ENCODE peak calls at places on chromosomes 1 and 21, in ten cellular contexts. One of them, this sample, is unnamed. For H3K4me1 and H3K36me3, the result is how much of the 10 kb centered on the place peaks cover.

GRCh38 chr21:45371092-45371491 is 33.9 kb upstream of the COL18A1 start:
- DNase-seq in psoas muscle: no peak
- DNase-seq in left lung: no peak
- DNase-seq in left ventricle myocardium inferior: no peak
- DNase-seq in endothelial cell of umbilical vein: no peak
- DNase-seq in endodermal cell: no peak
- DNase-seq in K562: no peak
- DNase-seq in ovary: peak
- DNase-seq in neural progenitor cell: no peak
- DNase-seq in heart right ventricle: no peak
- DNase-seq in this sample: no peak

GRCh38 chr1:217048104-217048707 is 325.0 kb upstream of the ESRRG start:
- DNase-seq in endothelial cell of umbilical vein: no peak
- DNase-seq in psoas muscle: no peak
- DNase-seq in ovary: no peak
- DNase-seq in endodermal cell: peak
- DNase-seq in K562: no peak
- DNase-seq in left lung: no peak
- DNase-seq in heart right ventricle: no peak
- DNase-seq in left ventricle myocardium inferior: no peak
- DNase-seq in neural progenitor cell: peak
- DNase-seq in this sample: no peak

GRCh38 chr1:23478896-23479790 is 4.8 kb downstream of the ASAP3 start:
- DNase-seq in heart right ventricle: peak
- DNase-seq in left ventricle myocardium inferior: peak
- DNase-seq in K562: peak
- DNase-seq in left lung: peak
- DNase-seq in neural progenitor cell: no peak
- DNase-seq in endothelial cell of umbilical vein: peak
- DNase-seq in ovary: peak
- DNase-seq in endodermal cell: no peak
- DNase-seq in psoas muscle: peak
- DNase-seq in this sample: no peak

GRCh38 chr1:112807117-112807516 is 92.0 kb upstream of the PPM1J start:
- DNase-seq in neural progenitor cell: peak
- DNase-seq in left ventricle myocardium inferior: no peak
- DNase-seq in endodermal cell: no peak
- DNase-seq in K562: no peak
- DNase-seq in endothelial cell of umbilical vein: no peak
- DNase-seq in left lung: no peak
- DNase-seq in heart right ventricle: no peak
- DNase-seq in psoas muscle: no peak
- DNase-seq in ovary: no peak
- DNase-seq in this sample: no peak

GRCh38 chr1:111270781-111271463 is 19.7 kb upstream of the CHIA start:
- DNase-seq in neural progenitor cell: no peak
- DNase-seq in left lung: no peak
- DNase-seq in ovary: no peak
- DNase-seq in endothelial cell of umbilical vein: no peak
- DNase-seq in K562: no peak
- DNase-seq in endodermal cell: no peak
- DNase-seq in heart right ventricle: no peak
- DNase-seq in psoas muscle: peak
- DNase-seq in left ventricle myocardium inferior: no peak
- DNase-seq in this sample: no peak

GRCh38 chr1:172180886-172181285 is 239.6 kb upstream of the C1orf105 start:
- DNase-seq in left lung: peak
- DNase-seq in endothelial cell of umbilical vein: peak
- DNase-seq in neural progenitor cell: no peak
- DNase-seq in endodermal cell: no peak
- DNase-seq in left ventricle myocardium inferior: peak
- DNase-seq in heart right ventricle: peak
- DNase-seq in K562: no peak
- DNase-seq in ovary: peak
- DNase-seq in psoas muscle: peak
- DNase-seq in this sample: peak

GRCh38 chr21:32330784-32331311 is 32.2 kb downstream of the MRAP start:
- DNase-seq in psoas muscle: no peak
- DNase-seq in left ventricle myocardium inferior: no peak
- DNase-seq in neural progenitor cell: peak
- DNase-seq in endodermal cell: peak
- DNase-seq in heart right ventricle: no peak
- DNase-seq in ovary: no peak
- DNase-seq in K562: no peak
- DNase-seq in left lung: no peak
- DNase-seq in endothelial cell of umbilical vein: no peak
- DNase-seq in this sample: no peak

GRCh38 chr1:3614755-3615742 is 3.7 kb upstream of the MEGF6 start:
- DNase-seq in left lung: no peak
- DNase-seq in psoas muscle: no peak
- DNase-seq in endothelial cell of umbilical vein: peak
- DNase-seq in heart right ventricle: no peak
- DNase-seq in neural progenitor cell: peak
- DNase-seq in left ventricle myocardium inferior: no peak
- DNase-seq in K562: peak
- DNase-seq in endodermal cell: peak
- DNase-seq in ovary: no peak
- DNase-seq in this sample: no peak

GRCh38 chr1:202586018-202586821 is 124.0 kb downstream of the SYT2 start:
- DNase-seq in endothelial cell of umbilical vein: peak
- DNase-seq in psoas muscle: peak
- DNase-seq in heart right ventricle: no peak
- DNase-seq in ovary: no peak
- DNase-seq in endodermal cell: no peak
- DNase-seq in K562: no peak
- DNase-seq in left ventricle myocardium inferior: no peak
- DNase-seq in left lung: no peak
- DNase-seq in neural progenitor cell: no peak
- DNase-seq in this sample: no peak

GRCh38 chr1:220579317-220579716 is 51.4 kb downstream of the MARK1 start:
- DNase-seq in endothelial cell of umbilical vein: no peak
- DNase-seq in left lung: no peak
- DNase-seq in left ventricle myocardium inferior: no peak
- DNase-seq in psoas muscle: no peak
- DNase-seq in K562: no peak
- DNase-seq in ovary: no peak
- DNase-seq in heart right ventricle: no peak
- DNase-seq in endodermal cell: no peak
- DNase-seq in neural progenitor cell: no peak
- DNase-seq in this sample: no peak

GRCh38 chr1:234863596-234863995 is 253.6 kb upstream of the IRF2BP2 start:
- DNase-seq in endodermal cell: peak
- DNase-seq in ovary: no peak
- DNase-seq in neural progenitor cell: no peak
- DNase-seq in K562: no peak
- DNase-seq in heart right ventricle: no peak
- DNase-seq in endothelial cell of umbilical vein: no peak
- DNase-seq in left ventricle myocardium inferior: no peak
- DNase-seq in left lung: peak
- DNase-seq in psoas muscle: no peak
- DNase-seq in this sample: no peak

GRCh38 chr1:62333431-62333830 is 14.2 kb upstream of the KANK4 start:
- DNase-seq in K562: no peak
- DNase-seq in left lung: no peak
- DNase-seq in left ventricle myocardium inferior: no peak
- DNase-seq in neural progenitor cell: no peak
- DNase-seq in endodermal cell: no peak
- DNase-seq in ovary: no peak
- DNase-seq in psoas muscle: no peak
- DNase-seq in endothelial cell of umbilical vein: no peak
- DNase-seq in heart right ventricle: no peak
- DNase-seq in this sample: no peak

GRCh38 chr1:25879675-25880074 is 4.2 kb upstream of the PAQR7 start:
- DNase-seq in ovary: peak
- DNase-seq in left lung: no peak
- DNase-seq in neural progenitor cell: no peak
- DNase-seq in K562: peak
- DNase-seq in heart right ventricle: no peak
- DNase-seq in endodermal cell: no peak
- DNase-seq in psoas muscle: no peak
- DNase-seq in endothelial cell of umbilical vein: no peak
- DNase-seq in left ventricle myocardium inferior: no peak
- DNase-seq in this sample: no peak

GRCh38 chr1:25877155-25877554 is 1.6 kb upstream of the PAQR7 start:
- DNase-seq in endodermal cell: no peak
- DNase-seq in ovary: no peak
- DNase-seq in neural progenitor cell: no peak
- DNase-seq in endothelial cell of umbilical vein: no peak
- DNase-seq in left lung: no peak
- DNase-seq in K562: no peak
- DNase-seq in heart right ventricle: no peak
- DNase-seq in psoas muscle: no peak
- DNase-seq in left ventricle myocardium inferior: no peak
- DNase-seq in this sample: no peak

GRCh38 chr1:25880518-25880917 is 5.0 kb upstream of the PAQR7 start:
- DNase-seq in neural progenitor cell: no peak
- DNase-seq in left lung: no peak
- DNase-seq in left ventricle myocardium inferior: no peak
- DNase-seq in psoas muscle: no peak
- DNase-seq in endodermal cell: no peak
- DNase-seq in ovary: peak
- DNase-seq in K562: no peak
- DNase-seq in endothelial cell of umbilical vein: no peak
- DNase-seq in heart right ventricle: no peak
- DNase-seq in this sample: no peak

GRCh38 chr1:25876693-25877077 is 1.2 kb upstream of the PAQR7 start:
- DNase-seq in endothelial cell of umbilical vein: no peak
- DNase-seq in ovary: no peak
- DNase-seq in K562: no peak
- DNase-seq in psoas muscle: no peak
- DNase-seq in heart right ventricle: no peak
- DNase-seq in left ventricle myocardium inferior: no peak
- DNase-seq in neural progenitor cell: no peak
- DNase-seq in endodermal cell: no peak
- DNase-seq in left lung: no peak
- DNase-seq in this sample: no peak

DNA sequence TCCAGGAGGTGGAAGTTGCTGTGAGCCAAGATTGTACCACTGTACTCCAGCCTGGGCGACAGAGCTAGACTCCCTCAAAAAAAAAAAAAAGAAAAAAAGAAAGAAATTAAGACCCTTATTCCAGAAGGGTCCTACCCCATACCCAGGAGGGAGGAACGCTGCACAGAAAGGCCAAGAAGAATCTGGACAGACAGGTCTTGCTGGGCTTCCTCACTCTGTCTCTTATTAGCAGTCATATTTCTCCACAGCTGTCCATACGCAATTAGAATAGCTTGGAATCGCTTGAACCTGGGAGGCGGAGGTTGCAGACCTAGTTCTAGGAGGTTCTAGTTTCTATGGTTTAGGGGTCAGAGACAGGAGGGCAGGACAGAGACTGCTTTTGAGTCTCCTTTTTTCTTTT is 3.2 kb upstream of the PAQR7 start:
- DNase-seq in left ventricle myocardium inferior: no peak
- DNase-seq in K562: no peak
- DNase-seq in endodermal cell: no peak
- DNase-seq in psoas muscle: no peak
- DNase-seq in left lung: no peak
- DNase-seq in neural progenitor cell: no peak
- DNase-seq in heart right ventricle: no peak
- DNase-seq in ovary: no peak
- DNase-seq in endothelial cell of umbilical vein: no peak
- DNase-seq in this sample: no peak
- H3K4me1 ChIP-seq in left ventricle myocardium inferior: under half
- H3K4me1 ChIP-seq in K562: under half
- H3K4me1 ChIP-seq in endodermal cell: under half
- H3K4me1 ChIP-seq in psoas muscle: under half
- H3K4me1 ChIP-seq in left lung: under half
- H3K4me1 ChIP-seq in neural progenitor cell: under half
- H3K4me1 ChIP-seq in heart right ventricle: under half
- H3K4me1 ChIP-seq in ovary: under half
- H3K4me1 ChIP-seq in endothelial cell of umbilical vein: under half
- H3K4me1 ChIP-seq in this sample: under half

GRCh38 chr1:169115891-169116585 is 9.5 kb downstream of the ATP1B1 start:
- DNase-seq in ovary: peak
- DNase-seq in psoas muscle: peak
- DNase-seq in left lung: peak
- DNase-seq in heart right ventricle: peak
- DNase-seq in left ventricle myocardium inferior: peak
- DNase-seq in endodermal cell: no peak
- DNase-seq in endothelial cell of umbilical vein: no peak
- DNase-seq in K562: no peak
- DNase-seq in neural progenitor cell: no peak
- DNase-seq in this sample: no peak
- H3K4me3 ChIP-seq in ovary: no peak
- H3K4me3 ChIP-seq in psoas muscle: peak
- H3K4me3 ChIP-seq in left lung: peak
- H3K4me3 ChIP-seq in heart right ventricle: peak
- H3K4me3 ChIP-seq in left ventricle myocardium inferior: peak
- H3K4me3 ChIP-seq in endodermal cell: no peak
- H3K4me3 ChIP-seq in endothelial cell of umbilical vein: no peak
- H3K4me3 ChIP-seq in K562: no peak
- H3K4me3 ChIP-seq in neural progenitor cell: no peak
- H3K4me3 ChIP-seq in this sample: no peak

GRCh38 chr1:84192681-84193080 is 48.6 kb downstream of the PRKACB start:
- DNase-seq in endodermal cell: no peak
- DNase-seq in K562: no peak
- DNase-seq in heart right ventricle: no peak
- DNase-seq in psoas muscle: no peak
- DNase-seq in neural progenitor cell: no peak
- DNase-seq in ovary: no peak
- DNase-seq in endothelial cell of umbilical vein: no peak
- DNase-seq in left ventricle myocardium inferior: no peak
- DNase-seq in left lung: no peak
- DNase-seq in this sample: no peak
- H3K36me3 ChIP-seq in endodermal cell: under half
- H3K36me3 ChIP-seq in K562: under half
- H3K36me3 ChIP-seq in heart right ventricle: under half
- H3K36me3 ChIP-seq in psoas muscle: under half
- H3K36me3 ChIP-seq in neural progenitor cell: under half
- H3K36me3 ChIP-seq in ovary: under half
- H3K36me3 ChIP-seq in endothelial cell of umbilical vein: under half
- H3K36me3 ChIP-seq in left ventricle myocardium inferior: half or more
- H3K36me3 ChIP-seq in left lung: under half
- H3K36me3 ChIP-seq in this sample: half or more

GRCh38 chr21:42931560-42932235 is 6.3 kb upstream of the ERVH48-1 start:
- DNase-seq in neural progenitor cell: no peak
- DNase-seq in left ventricle myocardium inferior: no peak
- DNase-seq in ovary: no peak
- DNase-seq in heart right ventricle: no peak
- DNase-seq in endothelial cell of umbilical vein: no peak
- DNase-seq in endodermal cell: peak
- DNase-seq in psoas muscle: no peak
- DNase-seq in K562: no peak
- DNase-seq in left lung: no peak
- DNase-seq in this sample: no peak

GRCh38 chr21:42925114-42925907 is at the start of gene ERVH48-1:
- DNase-seq in endodermal cell: peak
- DNase-seq in heart right ventricle: no peak
- DNase-seq in K562: no peak
- DNase-seq in left ventricle myocardium inferior: no peak
- DNase-seq in left lung: peak
- DNase-seq in psoas muscle: no peak
- DNase-seq in ovary: peak
- DNase-seq in neural progenitor cell: no peak
- DNase-seq in endothelial cell of umbilical vein: no peak
- DNase-seq in this sample: no peak

GRCh38 chr21:42924433-42924751 is 1.0 kb downstream of the ERVH48-1 start:
- DNase-seq in endodermal cell: no peak
- DNase-seq in ovary: no peak
- DNase-seq in K562: no peak
- DNase-seq in endothelial cell of umbilical vein: no peak
- DNase-seq in heart right ventricle: no peak
- DNase-seq in left lung: no peak
- DNase-seq in neural progenitor cell: no peak
- DNase-seq in psoas muscle: no peak
- DNase-seq in left ventricle myocardium inferior: no peak
- DNase-seq in this sample: no peak

GRCh38 chr21:42929969-42930368 is 4.5 kb upstream of the ERVH48-1 start:
- DNase-seq in K562: peak
- DNase-seq in neural progenitor cell: no peak
- DNase-seq in heart right ventricle: no peak
- DNase-seq in psoas muscle: no peak
- DNase-seq in left ventricle myocardium inferior: no peak
- DNase-seq in left lung: no peak
- DNase-seq in endodermal cell: peak
- DNase-seq in endothelial cell of umbilical vein: no peak
- DNase-seq in ovary: no peak
- DNase-seq in this sample: no peak
- H3K4me1 ChIP-seq in K562: under half
- H3K4me1 ChIP-seq in neural progenitor cell: under half
- H3K4me1 ChIP-seq in heart right ventricle: under half
- H3K4me1 ChIP-seq in psoas muscle: under half
- H3K4me1 ChIP-seq in left ventricle myocardium inferior: under half
- H3K4me1 ChIP-seq in left lung: under half
- H3K4me1 ChIP-seq in endodermal cell: under half
- H3K4me1 ChIP-seq in endothelial cell of umbilical vein: under half
- H3K4me1 ChIP-seq in ovary: under half
- H3K4me1 ChIP-seq in this sample: under half